ENCODE peak calls at places on chromosomes 7 and 10, in six cellular contexts. O is IMR-90, M is body of pancreas, Q is HCT116, G is A549, T is H1. R is an unnamed sample.

GRCh38 chr10:77685494-77685893 is 47.9 kb upstream of the KCNMA1 start:
- DNase-seq in O (no peak), M (no peak), Q (no peak), G (no peak), T (no peak), R (no peak)

GRCh38 chr7:151796871-151797270 is 80.0 kb downstream of the PRKAG2 start:
- DNase-seq in O (no peak), M (no peak), Q (no peak), G (no peak), T (no peak), R (peak)

GRCh38 chr7:47580175-47580701 is 1.7 kb downstream of the TNS3 start:
- DNase-seq in O (peak), M (peak), Q (no peak), G (peak), T (no peak), R (no peak)

GRCh38 chr7:140656548-140657515 is 15.9 kb upstream of the ADCK2 start:
- DNase-seq in O (peak), M (peak), Q (no peak), G (no peak), T (no peak), R (peak)

GRCh38 chr7:101669307-101669706 is 40.2 kb upstream of the MYL10 start:
- DNase-seq in O (no peak), M (no peak), Q (no peak), G (peak), T (no peak), R (no peak)

GRCh38 chr10:7819126-7819470 is 793 bp downstream of the TAF3 start:
- DNase-seq in O (peak), M (peak), Q (no peak), G (peak), T (no peak), R (peak)

GRCh38 chr7:111238891-111239290 is 148.0 kb downstream of the LRRN3 start:
- DNase-seq in O (peak), M (no peak), Q (no peak), G (no peak), T (no peak), R (no peak)

GRCh38 chr7:104956753-104957450 is 57.1 kb upstream of the KMT2E start:
- DNase-seq in O (peak), M (no peak), Q (no peak), G (no peak), T (no peak), R (peak)

GRCh38 chr7:114082934-114083647 is 164.3 kb upstream of the PPP1R3A start:
- DNase-seq in O (no peak), M (peak), Q (no peak), G (no peak), T (no peak), R (no peak)

GRCh38 chr10:31321396-31321941 is 2.5 kb downstream of the ZEB1 start:
- DNase-seq in O (peak), M (peak), Q (no peak), G (no peak), T (no peak), R (no peak)

GRCh38 chr7:78226059-78226658 is 427.6 kb downstream of the PHTF2 start:
- DNase-seq in O (peak), M (peak), Q (peak), G (peak), T (peak), R (no peak)

GRCh38 chr10:61642692-61643091 is 20.0 kb upstream of the CABCOCO1 start:
- DNase-seq in O (peak), M (no peak), Q (no peak), G (no peak), T (no peak), R (no peak)

GRCh38 chr10:17880596-17880995 is 71.1 kb upstream of the SLC39A12 start:
- DNase-seq in O (no peak), M (no peak), Q (no peak), G (no peak), T (no peak), R (no peak)

GRCh38 chr10:62749104-62749683 is 55.3 kb upstream of the ADO start:
- DNase-seq in O (no peak), M (no peak), Q (no peak), G (no peak), T (no peak), R (no peak)

GRCh38 chr7:65475734-65476319 is 102.2 kb downstream of the ZNF92 start:
- DNase-seq in O (no peak), M (no peak), Q (no peak), G (no peak), T (peak), R (no peak)

DNA sequence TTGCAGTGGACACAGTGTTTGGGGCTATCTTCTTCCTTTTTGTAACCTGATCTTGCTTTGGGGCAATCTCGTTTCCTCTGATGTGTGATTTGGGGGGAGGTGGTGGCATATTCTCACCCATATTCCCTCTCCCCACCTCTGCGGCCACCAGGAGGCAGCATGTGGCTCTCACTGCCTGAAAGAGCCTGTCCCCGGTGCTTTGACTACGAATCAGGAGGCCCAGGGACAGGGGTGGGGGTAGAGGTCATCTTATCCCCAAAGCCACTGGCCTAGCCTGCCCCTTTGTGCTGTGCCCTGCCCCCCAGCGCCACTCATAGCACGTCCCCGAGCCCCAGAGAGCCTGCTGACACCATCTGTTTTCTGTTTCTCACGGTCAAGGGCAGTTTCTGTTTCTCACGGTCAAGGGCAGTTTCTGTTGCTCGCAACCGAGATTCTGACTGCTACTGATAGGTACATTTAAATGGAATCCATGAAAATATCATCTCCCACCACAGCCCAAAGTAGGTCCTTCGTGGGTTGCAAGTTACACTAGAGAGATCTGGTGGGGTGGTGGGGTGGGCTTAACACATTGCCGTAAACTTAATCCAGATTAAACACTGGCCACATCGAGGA is 28.2 kb downstream of the PHYH start:
- DNase-seq in O (peak), M (peak), Q (peak), G (peak), T (peak), R (peak)
- TF ChIP-seq CTCF in O (peak), M (peak), Q (peak), G (peak), T (peak), R (no peak)

GRCh38 chr7:44200699-44201461 is at the start of gene YKT6:
- DNase-seq in O (peak), M (peak), Q (peak), G (peak), T (peak), R (peak)
- TF ChIP-seq POLR2A in O (peak), M (peak), Q (peak), G (peak), T (no peak), R (no peak)

GRCh38 chr10:34538291-34538829 is 276.7 kb downstream of the PARD3 start:
- DNase-seq in O (no peak), M (no peak), Q (no peak), G (peak), T (no peak), R (no peak)

GRCh38 chr10:34535872-34536271 is 279.2 kb downstream of the PARD3 start:
- DNase-seq in O (no peak), M (no peak), Q (no peak), G (no peak), T (no peak), R (no peak)

GRCh38 chr10:34537629-34538231 is 277.4 kb downstream of the PARD3 start:
- DNase-seq in O (no peak), M (no peak), Q (no peak), G (no peak), T (no peak), R (no peak)

GRCh38 chr10:34540492-34540891 is 274.6 kb downstream of the PARD3 start:
- DNase-seq in O (no peak), M (no peak), Q (no peak), G (no peak), T (no peak), R (no peak)

DNA sequence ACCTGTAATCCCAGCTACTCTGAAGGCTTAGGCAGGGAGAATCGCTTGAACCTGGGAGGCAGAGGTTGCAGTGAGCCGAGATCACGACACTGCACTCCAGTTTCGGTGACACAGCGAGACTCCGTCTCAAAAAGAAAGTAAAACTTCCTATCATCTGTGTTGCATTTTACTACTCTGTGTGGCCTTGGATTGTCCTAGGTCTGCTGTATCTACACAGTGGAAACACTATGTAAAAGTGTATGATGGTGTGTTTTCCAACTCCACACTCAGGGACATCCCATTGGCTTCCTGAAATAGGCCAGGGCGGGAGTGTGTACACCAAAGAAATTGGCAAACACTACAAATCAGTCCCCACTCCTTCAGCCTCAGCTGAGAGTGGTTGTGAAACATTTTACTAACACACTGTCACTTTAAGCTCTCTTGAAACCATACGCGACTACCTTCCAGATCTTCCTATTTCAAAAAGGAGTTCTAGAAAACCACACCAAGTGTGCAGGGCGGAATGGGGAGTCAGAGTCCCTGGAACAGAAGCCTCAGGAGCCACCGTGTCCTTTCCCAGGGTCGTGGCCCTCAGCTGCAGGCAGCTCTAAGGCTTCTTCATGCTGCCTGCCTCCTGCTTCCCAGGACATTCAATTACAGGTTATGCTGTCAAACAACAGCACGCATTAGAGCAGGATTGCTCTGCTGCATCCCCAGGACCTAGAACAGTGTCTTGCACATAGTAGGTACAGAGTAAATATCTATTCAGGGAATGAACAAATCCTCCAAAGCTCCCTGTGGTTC is 275.4 kb downstream of the PARD3 start:
- DNase-seq in O (no peak), M (no peak), Q (no peak), G (peak), T (no peak), R (no peak)
- H3K4me3 ChIP-seq in O (peak), M (no peak), Q (no peak), G (peak), T (no peak), R (no peak)

GRCh38 chr7:141688038-141688437 is 13.9 kb downstream of the DENND11 start:
- DNase-seq in O (no peak), M (no peak), Q (no peak), G (no peak), T (no peak), R (no peak)

GRCh38 chr7:141686074-141686473 is 15.9 kb downstream of the DENND11 start:
- DNase-seq in O (no peak), M (no peak), Q (no peak), G (no peak), T (no peak), R (no peak)

GRCh38 chr7:141686670-141687069 is 15.3 kb downstream of the DENND11 start:
- DNase-seq in O (no peak), M (no peak), Q (no peak), G (no peak), T (no peak), R (no peak)

GRCh38 chr7:141685285-141686035 is 16.5 kb downstream of the DENND11 start:
- DNase-seq in O (no peak), M (no peak), Q (no peak), G (no peak), T (no peak), R (no peak)
- TF ChIP-seq CTCF in O (no peak), M (no peak), Q (no peak), G (no peak), T (no peak), R (no peak)